ENCODE peak calls at places on chromosomes 5 and 9, in nine cellular contexts. O is heart right ventricle, Y is right atrium auricular region, C is sigmoid colon, I is stomach, Q is ovary, W is GM23248, G is suprapubic skin, U is adipocyte. H is an unnamed sample.

GRCh38 chr5:39424751-39425524 is at the start of gene DAB2:
- DNase-seq in Q (peak; percentile 86), O (peak; percentile 84), Y (peak; percentile 91), G (peak; percentile 92), I (peak; percentile 73), C (peak; percentile 92), U (peak; percentile 97), W (peak; percentile 97), H (peak; percentile 86)

GRCh38 chr5:74304536-74304935 is 336.0 kb downstream of the ENC1 start:
- DNase-seq in Y (no peak), W (no peak), U (no peak), I (no peak), Q (no peak), O (no peak), G (no peak), C (no peak), H (no peak)

GRCh38 chr9:137436761-137437600 is 4.2 kb downstream of the ENTPD8 start:
- DNase-seq in C (no peak), G (no peak), O (no peak), Y (no peak), U (no peak), Q (peak; percentile 44), W (no peak), I (peak; percentile 69), H (peak; percentile 65)

GRCh38 chr9:98532147-98532546 is 176.6 kb downstream of the GABBR2 start:
- DNase-seq in W (no peak), Y (no peak), U (no peak), Q (no peak), I (no peak), C (no peak), O (no peak), G (no peak), H (no peak)

GRCh38 chr5:169165052-169165451 is 135.9 kb downstream of the SLIT3 start:
- DNase-seq in O (no peak), I (no peak), C (no peak), Y (no peak), W (no peak), U (no peak), Q (no peak), G (no peak), H (no peak)

GRCh38 chr9:69370430-69370829 is 45.4 kb downstream of the ENTREP1 start:
- DNase-seq in W (no peak), I (no peak), G (no peak), Y (no peak), C (no peak), Q (no peak), U (no peak), O (no peak), H (no peak)

GRCh38 chr5:180348316-180348715 is 4.8 kb downstream of the GFPT2 start:
- DNase-seq in C (no peak), G (no peak), Q (no peak), O (no peak), Y (no peak), W (no peak), U (no peak), I (no peak), H (no peak)

GRCh38 chr9:136787690-136788400 is 3.3 kb upstream of the TMEM141 start:
- DNase-seq in I (peak; percentile 70), W (peak; percentile 72), U (peak; percentile 86), Y (peak; percentile 70), O (no peak), G (no peak), C (peak; percentile 86), Q (peak; percentile 75), H (peak; percentile 80)

GRCh38 chr9:109329274-109330258 is 8.7 kb upstream of the EPB41L4B start:
- DNase-seq in Y (peak; percentile 84), W (peak; percentile 88), C (peak; percentile 67), O (peak; percentile 45), U (no peak), G (peak; percentile 87), I (peak; percentile 88), Q (peak; percentile 86), H (peak; percentile 73)

GRCh38 chr5:41748631-41749030 is 121.6 kb downstream of the OXCT1 start:
- DNase-seq in G (no peak), U (peak; percentile 19), Q (no peak), Y (no peak), I (no peak), W (peak; percentile 14), C (no peak), O (no peak), H (no peak)

GRCh38 chr9:124774131-124774978 is 2.6 kb upstream of the OLFML2A start:
- DNase-seq in Y (peak; percentile 90), Q (peak; percentile 89), O (peak; percentile 86), W (peak; percentile 72), I (peak; percentile 86), G (no peak), U (peak; percentile 93), C (peak; percentile 91), H (peak; percentile 88)

GRCh38 chr5:78587775-78588291 is 60.7 kb downstream of the LHFPL2 start:
- DNase-seq in C (no peak), O (no peak), G (no peak), Y (no peak), U (peak; percentile 73), Q (no peak), I (no peak), W (peak; percentile 77), H (no peak)

GRCh38 chr5:1651250-1651649 is 127.5 kb upstream of the LPCAT1 start:
- DNase-seq in W (no peak), Q (no peak), C (peak; percentile 29), G (peak; percentile 40), Y (no peak), O (no peak), U (no peak), I (no peak), H (no peak)

GRCh38 chr5:138656916-138657315 is 81.7 kb upstream of the HSPA9 start:
- DNase-seq in G (no peak), Q (peak; percentile 11), O (no peak), U (no peak), C (peak; percentile 35), Y (no peak), I (no peak), W (no peak), H (no peak)

GRCh38 chr9:110940949-110941557 is 97.2 kb downstream of the LPAR1 start:
- DNase-seq in I (no peak), Y (no peak), Q (no peak), O (no peak), G (no peak), C (no peak), U (no peak), W (no peak), H (no peak)

GRCh38 chr5:51382759-51383493 is at the start of gene ISL1:
- DNase-seq in G (no peak), I (peak; percentile 94), Y (no peak), U (peak; percentile 82), W (peak; percentile 74), O (no peak), C (peak; percentile 90), Q (no peak), H (peak; percentile 81)
- H3K4me3 ChIP-seq in G (peak within 1 kb of the TSS; percentile 55), I (peak within 1 kb of the TSS; percentile 71), Y (peak within 1 kb of the TSS; percentile 18), U (peak within 1 kb of the TSS; percentile 80), W (peak within 1 kb of the TSS; percentile 68), O (peak within 1 kb of the TSS; percentile 21), C (peak within 1 kb of the TSS; percentile 56), Q (no peak within 1 kb of the TSS), H (peak within 1 kb of the TSS; percentile 11)

DNA sequence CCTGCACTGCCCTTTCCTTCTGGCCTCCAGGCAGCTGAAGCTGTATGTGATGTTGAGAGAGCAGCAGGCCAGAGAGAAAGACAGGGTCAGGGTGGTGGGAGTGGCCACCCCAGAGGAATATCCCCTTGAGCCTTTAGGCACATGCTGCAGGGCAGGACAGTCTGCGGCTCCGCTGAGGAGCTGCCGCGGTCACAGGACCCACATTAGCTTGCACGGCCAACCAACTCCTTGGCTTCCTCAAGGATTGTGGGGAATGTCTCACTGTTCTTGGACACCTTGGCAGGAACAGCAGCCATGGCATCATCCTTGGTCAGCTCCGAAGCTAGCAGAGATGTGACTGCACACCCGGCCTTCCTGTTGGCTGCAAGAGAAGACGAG is 27.8 kb downstream of the PCDHGC5 start:
- DNase-seq in Q (no peak), U (no peak), Y (no peak), I (no peak), G (no peak), W (peak; percentile 91), C (no peak), O (peak; percentile 24), H (no peak)
- H3K36me3 ChIP-seq in Q (no peaks in the 10 kb centered on the region), U (peaks cover 3% of the 10 kb centered on the region), Y (peaks cover 33% of the 10 kb centered on the region), I (peaks cover 72% of the 10 kb centered on the region), G (peaks cover 26% of the 10 kb centered on the region), W (peaks cover 2% of the 10 kb centered on the region), C (no peaks in the 10 kb centered on the region), O (peaks cover 54% of the 10 kb centered on the region), H (no peaks in the 10 kb centered on the region)

GRCh38 chr9:8071445-8071798 is 271.8 kb upstream of the DMAC1 start:
- DNase-seq in I (no peak), Q (no peak), C (no peak), U (no peak), G (no peak), O (no peak), Y (no peak), W (no peak), H (no peak)
- H3K4me3 ChIP-seq in I (no peak overlapping the region), Q (no peak overlapping the region), C (no peak overlapping the region), U (no peak overlapping the region), G (no peak overlapping the region), O (no peak overlapping the region), Y (no peak overlapping the region), W (no peak overlapping the region), H (no peak overlapping the region)

GRCh38 chr9:131478911-131479310 is 23.8 kb upstream of the POMT1 start:
- DNase-seq in O (no peak), U (no peak), Q (no peak), W (no peak), C (no peak), I (no peak), G (no peak), Y (no peak), H (no peak)

GRCh38 chr9:131478421-131478868 is 24.3 kb upstream of the POMT1 start:
- DNase-seq in G (no peak), U (peak; percentile 70), C (no peak), Q (peak; percentile 69), I (peak; percentile 62), O (peak; percentile 53), Y (no peak), W (peak; percentile 56), H (no peak)

GRCh38 chr9:131476777-131477345 is 25.9 kb upstream of the POMT1 start:
- DNase-seq in W (no peak), O (peak; percentile 64), Y (no peak), U (no peak), G (no peak), I (no peak), C (peak; percentile 53), Q (peak; percentile 32), H (peak; percentile 21)

GRCh38 chr9:131477367-131477766 is 25.4 kb upstream of the POMT1 start:
- DNase-seq in W (no peak), C (peak; percentile 27), Q (no peak), U (no peak), O (no peak), Y (no peak), G (no peak), I (no peak), H (no peak)

DNA sequence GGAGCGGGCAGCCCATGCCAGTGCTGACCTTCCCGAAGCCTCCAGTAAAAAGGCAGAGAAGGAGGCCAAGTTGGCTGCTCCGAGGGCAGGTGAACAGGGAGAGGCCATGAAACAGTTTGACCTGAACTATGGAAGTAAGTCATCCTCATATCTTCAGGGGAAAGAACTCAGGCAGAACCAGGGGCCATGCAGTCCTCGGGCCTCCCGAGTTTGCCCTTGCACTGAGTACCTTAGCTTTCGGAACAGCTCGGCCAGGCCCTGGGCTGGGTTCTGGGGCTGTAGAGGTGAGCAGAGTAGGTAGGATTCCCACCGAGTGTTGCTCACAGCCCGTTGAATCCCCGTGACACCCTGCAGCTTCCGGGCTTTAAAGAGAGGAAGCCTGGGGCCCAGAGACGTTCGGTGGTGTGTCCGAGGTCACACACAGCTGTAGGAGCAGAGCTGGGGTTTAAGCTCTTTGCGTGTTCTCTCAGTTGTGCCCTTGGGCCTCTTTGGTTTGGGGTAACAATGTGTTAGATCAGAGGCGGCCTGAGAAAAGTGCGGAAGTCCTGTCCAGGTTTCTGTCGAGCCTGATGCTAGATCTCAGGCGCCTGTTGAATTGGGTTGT is 24.8 kb upstream of the POMT1 start:
- DNase-seq in U (no peak), G (no peak), O (no peak), Q (no peak), I (no peak), W (no peak), C (no peak), Y (no peak), H (peak; percentile 8)
- H3K36me3 ChIP-seq in U (peaks cover 94% of the 10 kb centered on the region), G (peaks cover 96% of the 10 kb centered on the region), O (peaks cover 100% of the 10 kb centered on the region), Q (no peaks in the 10 kb centered on the region), I (peaks cover 99% of the 10 kb centered on the region), W (peaks cover 56% of the 10 kb centered on the region), C (peaks cover 68% of the 10 kb centered on the region), Y (peaks cover 97% of the 10 kb centered on the region), H (peaks cover 23% of the 10 kb centered on the region)